ENCODE peak calls at places on chromosomes 4 and X, in ten cellular contexts. One of them, this sample, is unnamed. For H3K4me1, the result is how much of the 10 kb centered on the place peaks cover.

GRCh38 chr4:145731026-145731425 is 51.1 kb downstream of the C4orf51 start:
- DNase-seq in pancreas: peak
- DNase-seq in stomach: peak
- DNase-seq in uterus: no peak
- DNase-seq in heart left ventricle: no peak
- DNase-seq in aorta: no peak
- DNase-seq in cardiac muscle cell: no peak
- DNase-seq in fibroblast of lung: peak
- DNase-seq in GM23248: peak
- DNase-seq in sigmoid colon: no peak
- DNase-seq in this sample: no peak

GRCh38 chrX:130163350-130163851 is 2.2 kb downstream of the AIFM1 start:
- DNase-seq in fibroblast of lung: no peak
- DNase-seq in pancreas: no peak
- DNase-seq in cardiac muscle cell: no peak
- DNase-seq in stomach: no peak
- DNase-seq in aorta: no peak
- DNase-seq in uterus: no peak
- DNase-seq in sigmoid colon: no peak
- DNase-seq in GM23248: no peak
- DNase-seq in heart left ventricle: no peak
- DNase-seq in this sample: no peak

GRCh38 chrX:119758682-119759332 is 419 bp downstream of the SOWAHD start:
- DNase-seq in cardiac muscle cell: peak
- DNase-seq in aorta: peak
- DNase-seq in heart left ventricle: no peak
- DNase-seq in sigmoid colon: no peak
- DNase-seq in pancreas: peak
- DNase-seq in GM23248: peak
- DNase-seq in stomach: peak
- DNase-seq in fibroblast of lung: no peak
- DNase-seq in uterus: no peak
- DNase-seq in this sample: peak

GRCh38 chr4:153259679-153260078 is 55.4 kb downstream of the TRIM2 start:
- DNase-seq in stomach: no peak
- DNase-seq in sigmoid colon: no peak
- DNase-seq in fibroblast of lung: no peak
- DNase-seq in uterus: no peak
- DNase-seq in cardiac muscle cell: no peak
- DNase-seq in heart left ventricle: no peak
- DNase-seq in GM23248: no peak
- DNase-seq in aorta: no peak
- DNase-seq in pancreas: no peak
- DNase-seq in this sample: no peak

GRCh38 chr4:1972414-1972813 is 36.4 kb downstream of the NELFA start:
- DNase-seq in uterus: no peak
- DNase-seq in pancreas: no peak
- DNase-seq in aorta: peak
- DNase-seq in heart left ventricle: no peak
- DNase-seq in stomach: no peak
- DNase-seq in cardiac muscle cell: no peak
- DNase-seq in fibroblast of lung: no peak
- DNase-seq in GM23248: no peak
- DNase-seq in sigmoid colon: peak
- DNase-seq in this sample: no peak

GRCh38 chrX:1813809-1814208 is 198.9 kb downstream of the ASMT start:
- DNase-seq in heart left ventricle: no peak
- DNase-seq in uterus: no peak
- DNase-seq in sigmoid colon: no peak
- DNase-seq in stomach: no peak
- DNase-seq in cardiac muscle cell: no peak
- DNase-seq in fibroblast of lung: no peak
- DNase-seq in pancreas: no peak
- DNase-seq in aorta: no peak
- DNase-seq in GM23248: no peak
- DNase-seq in this sample: no peak

GRCh38 chrX:23883737-23884354 is 23.9 kb downstream of the APOO start:
- DNase-seq in sigmoid colon: no peak
- DNase-seq in fibroblast of lung: peak
- DNase-seq in pancreas: no peak
- DNase-seq in GM23248: peak
- DNase-seq in stomach: no peak
- DNase-seq in uterus: no peak
- DNase-seq in aorta: no peak
- DNase-seq in heart left ventricle: no peak
- DNase-seq in cardiac muscle cell: no peak
- DNase-seq in this sample: no peak

GRCh38 chrX:1485033-1485432 is 32.3 kb upstream of the ASMTL start:
- DNase-seq in pancreas: no peak
- DNase-seq in GM23248: no peak
- DNase-seq in sigmoid colon: peak
- DNase-seq in fibroblast of lung: no peak
- DNase-seq in uterus: no peak
- DNase-seq in aorta: peak
- DNase-seq in heart left ventricle: no peak
- DNase-seq in cardiac muscle cell: no peak
- DNase-seq in stomach: no peak
- DNase-seq in this sample: no peak

GRCh38 chr4:52947691-52948397 is 85.7 kb downstream of the RASL11B start:
- DNase-seq in fibroblast of lung: no peak
- DNase-seq in GM23248: no peak
- DNase-seq in uterus: no peak
- DNase-seq in stomach: no peak
- DNase-seq in aorta: no peak
- DNase-seq in pancreas: no peak
- DNase-seq in sigmoid colon: no peak
- DNase-seq in heart left ventricle: no peak
- DNase-seq in cardiac muscle cell: no peak
- DNase-seq in this sample: no peak

GRCh38 chrX:103615781-103616180 is 8.0 kb downstream of the TCEAL3 start:
- DNase-seq in GM23248: peak
- DNase-seq in fibroblast of lung: no peak
- DNase-seq in aorta: no peak
- DNase-seq in pancreas: no peak
- DNase-seq in stomach: no peak
- DNase-seq in sigmoid colon: no peak
- DNase-seq in cardiac muscle cell: no peak
- DNase-seq in uterus: no peak
- DNase-seq in heart left ventricle: no peak
- DNase-seq in this sample: no peak

GRCh38 chr4:185834088-185834487 is 22.1 kb upstream of the SORBS2 start:
- DNase-seq in uterus: no peak
- DNase-seq in pancreas: no peak
- DNase-seq in cardiac muscle cell: no peak
- DNase-seq in heart left ventricle: no peak
- DNase-seq in GM23248: no peak
- DNase-seq in sigmoid colon: no peak
- DNase-seq in stomach: no peak
- DNase-seq in aorta: no peak
- DNase-seq in fibroblast of lung: no peak
- DNase-seq in this sample: no peak

GRCh38 chr4:144174401-144175067 is 34.0 kb upstream of the GYPA start:
- DNase-seq in GM23248: peak
- DNase-seq in stomach: no peak
- DNase-seq in pancreas: no peak
- DNase-seq in uterus: no peak
- DNase-seq in fibroblast of lung: peak
- DNase-seq in heart left ventricle: no peak
- DNase-seq in aorta: no peak
- DNase-seq in cardiac muscle cell: peak
- DNase-seq in sigmoid colon: no peak
- DNase-seq in this sample: no peak

GRCh38 chr4:16176621-16177020 is 49.6 kb downstream of the TAPT1 start:
- DNase-seq in cardiac muscle cell: no peak
- DNase-seq in GM23248: no peak
- DNase-seq in stomach: no peak
- DNase-seq in sigmoid colon: no peak
- DNase-seq in aorta: no peak
- DNase-seq in uterus: no peak
- DNase-seq in fibroblast of lung: no peak
- DNase-seq in pancreas: no peak
- DNase-seq in heart left ventricle: no peak
- DNase-seq in this sample: no peak

GRCh38 chrX:56785442-56785841 is 56.4 kb downstream of the NBDY start:
- DNase-seq in sigmoid colon: peak
- DNase-seq in uterus: no peak
- DNase-seq in pancreas: no peak
- DNase-seq in GM23248: no peak
- DNase-seq in cardiac muscle cell: no peak
- DNase-seq in fibroblast of lung: no peak
- DNase-seq in aorta: peak
- DNase-seq in heart left ventricle: no peak
- DNase-seq in stomach: peak
- DNase-seq in this sample: no peak

GRCh38 chrX:136768469-136769084 is 12.2 kb downstream of the ARHGEF6 start:
- DNase-seq in pancreas: no peak
- DNase-seq in GM23248: peak
- DNase-seq in aorta: peak
- DNase-seq in heart left ventricle: peak
- DNase-seq in cardiac muscle cell: no peak
- DNase-seq in uterus: peak
- DNase-seq in sigmoid colon: peak
- DNase-seq in fibroblast of lung: peak
- DNase-seq in stomach: no peak
- DNase-seq in this sample: no peak

GRCh38 chr4:151314509-151314908 is 10.9 kb downstream of the SH3D19 start:
- DNase-seq in fibroblast of lung: no peak
- DNase-seq in cardiac muscle cell: no peak
- DNase-seq in heart left ventricle: no peak
- DNase-seq in sigmoid colon: no peak
- DNase-seq in uterus: no peak
- DNase-seq in pancreas: no peak
- DNase-seq in GM23248: no peak
- DNase-seq in aorta: no peak
- DNase-seq in stomach: no peak
- DNase-seq in this sample: no peak

GRCh38 chr4:3301450-3302163 is 8.8 kb downstream of the RGS12 start:
- DNase-seq in pancreas: no peak
- DNase-seq in cardiac muscle cell: no peak
- DNase-seq in heart left ventricle: no peak
- DNase-seq in uterus: no peak
- DNase-seq in aorta: peak
- DNase-seq in stomach: no peak
- DNase-seq in fibroblast of lung: no peak
- DNase-seq in sigmoid colon: no peak
- DNase-seq in GM23248: no peak
- DNase-seq in this sample: no peak

GRCh38 chr4:8284391-8284790 is 14.8 kb downstream of the HTRA3 start:
- DNase-seq in aorta: peak
- DNase-seq in cardiac muscle cell: no peak
- DNase-seq in stomach: no peak
- DNase-seq in fibroblast of lung: no peak
- DNase-seq in sigmoid colon: peak
- DNase-seq in heart left ventricle: no peak
- DNase-seq in GM23248: no peak
- DNase-seq in uterus: no peak
- DNase-seq in pancreas: peak
- DNase-seq in this sample: no peak

GRCh38 chr4:102180080-102180479 is 165.2 kb downstream of the SLC39A8 start:
- DNase-seq in cardiac muscle cell: no peak
- DNase-seq in stomach: no peak
- DNase-seq in uterus: no peak
- DNase-seq in aorta: no peak
- DNase-seq in pancreas: no peak
- DNase-seq in GM23248: no peak
- DNase-seq in sigmoid colon: no peak
- DNase-seq in fibroblast of lung: no peak
- DNase-seq in heart left ventricle: no peak
- DNase-seq in this sample: no peak
- H3K27ac ChIP-seq in cardiac muscle cell: peak
- H3K27ac ChIP-seq in stomach: no peak
- H3K27ac ChIP-seq in uterus: no peak
- H3K27ac ChIP-seq in aorta: no peak
- H3K27ac ChIP-seq in pancreas: no peak
- H3K27ac ChIP-seq in GM23248: no peak
- H3K27ac ChIP-seq in sigmoid colon: no peak
- H3K27ac ChIP-seq in fibroblast of lung: no peak
- H3K27ac ChIP-seq in heart left ventricle: no peak
- H3K27ac ChIP-seq in this sample: no peak

GRCh38 chr4:110271986-110272385 is 73.6 kb upstream of the ELOVL6 start:
- DNase-seq in aorta: no peak
- DNase-seq in sigmoid colon: no peak
- DNase-seq in GM23248: no peak
- DNase-seq in heart left ventricle: no peak
- DNase-seq in uterus: no peak
- DNase-seq in cardiac muscle cell: no peak
- DNase-seq in fibroblast of lung: no peak
- DNase-seq in pancreas: no peak
- DNase-seq in stomach: no peak
- DNase-seq in this sample: no peak
- H3K4me1 ChIP-seq in aorta: under half
- H3K4me1 ChIP-seq in sigmoid colon: under half
- H3K4me1 ChIP-seq in GM23248: under half
- H3K4me1 ChIP-seq in heart left ventricle: under half
- H3K4me1 ChIP-seq in uterus: under half
- H3K4me1 ChIP-seq in cardiac muscle cell: under half
- H3K4me1 ChIP-seq in fibroblast of lung: under half
- H3K4me1 ChIP-seq in pancreas: under half
- H3K4me1 ChIP-seq in stomach: under half
- H3K4me1 ChIP-seq in this sample: under half

GRCh38 chrX:32871636-32872035 is 339.7 kb downstream of the DMD start:
- DNase-seq in heart left ventricle: no peak
- DNase-seq in GM23248: no peak
- DNase-seq in aorta: no peak
- DNase-seq in uterus: no peak
- DNase-seq in stomach: no peak
- DNase-seq in sigmoid colon: no peak
- DNase-seq in pancreas: no peak
- DNase-seq in cardiac muscle cell: no peak
- DNase-seq in fibroblast of lung: peak
- DNase-seq in this sample: no peak

GRCh38 chrX:32867781-32868523 is 343.4 kb downstream of the DMD start:
- DNase-seq in pancreas: no peak
- DNase-seq in stomach: no peak
- DNase-seq in aorta: no peak
- DNase-seq in sigmoid colon: no peak
- DNase-seq in heart left ventricle: no peak
- DNase-seq in fibroblast of lung: no peak
- DNase-seq in uterus: no peak
- DNase-seq in GM23248: no peak
- DNase-seq in cardiac muscle cell: no peak
- DNase-seq in this sample: no peak

GRCh38 chrX:32873786-32874185 is 337.6 kb downstream of the DMD start:
- DNase-seq in stomach: no peak
- DNase-seq in pancreas: no peak
- DNase-seq in fibroblast of lung: no peak
- DNase-seq in cardiac muscle cell: no peak
- DNase-seq in GM23248: no peak
- DNase-seq in aorta: no peak
- DNase-seq in uterus: no peak
- DNase-seq in heart left ventricle: no peak
- DNase-seq in sigmoid colon: no peak
- DNase-seq in this sample: no peak

GRCh38 chrX:32868524-32868895 is 342.8 kb downstream of the DMD start:
- DNase-seq in cardiac muscle cell: no peak
- DNase-seq in pancreas: no peak
- DNase-seq in fibroblast of lung: no peak
- DNase-seq in heart left ventricle: no peak
- DNase-seq in sigmoid colon: no peak
- DNase-seq in uterus: no peak
- DNase-seq in GM23248: no peak
- DNase-seq in stomach: no peak
- DNase-seq in aorta: no peak
- DNase-seq in this sample: no peak
- H3K27ac ChIP-seq in cardiac muscle cell: no peak
- H3K27ac ChIP-seq in pancreas: no peak
- H3K27ac ChIP-seq in fibroblast of lung: no peak
- H3K27ac ChIP-seq in heart left ventricle: no peak
- H3K27ac ChIP-seq in sigmoid colon: no peak
- H3K27ac ChIP-seq in uterus: no peak
- H3K27ac ChIP-seq in GM23248: no peak
- H3K27ac ChIP-seq in stomach: no peak
- H3K27ac ChIP-seq in aorta: no peak
- H3K27ac ChIP-seq in this sample: no peak

GRCh38 chr4:184384810-184385557 is 89.4 kb downstream of the IRF2 start:
- DNase-seq in cardiac muscle cell: no peak
- DNase-seq in aorta: no peak
- DNase-seq in pancreas: no peak
- DNase-seq in uterus: no peak
- DNase-seq in heart left ventricle: no peak
- DNase-seq in sigmoid colon: no peak
- DNase-seq in GM23248: no peak
- DNase-seq in stomach: no peak
- DNase-seq in fibroblast of lung: peak
- DNase-seq in this sample: no peak
- H3K4me1 ChIP-seq in cardiac muscle cell: under half
- H3K4me1 ChIP-seq in aorta: under half
- H3K4me1 ChIP-seq in pancreas: under half
- H3K4me1 ChIP-seq in uterus: under half
- H3K4me1 ChIP-seq in heart left ventricle: half or more
- H3K4me1 ChIP-seq in sigmoid colon: under half
- H3K4me1 ChIP-seq in GM23248: under half
- H3K4me1 ChIP-seq in stomach: half or more
- H3K4me1 ChIP-seq in fibroblast of lung: under half
- H3K4me1 ChIP-seq in this sample: under half